ENCODE peak calls at places on chromosomes 3 and 15, in five cellular contexts. F is glutamatergic neuron, E is nephron progenitor cell, W is germinal center, O is dermis blood vessel endothelial cell. B is an unnamed sample.

GRCh38 chr3:71252466-71252865 is 331.1 kb downstream of the FOXP1 start:
- DNase-seq in F (no peak), E (no peak), W (no peak), O (no peak), B (no peak)

GRCh38 chr3:116038968-116039950 is 406.0 kb downstream of the LSAMP start:
- DNase-seq in F (no peak), E (no peak), W (no peak), O (no peak), B (no peak)

GRCh38 chr15:56783156-56783856 is 50.0 kb upstream of the ZNF280D start:
- DNase-seq in F (no peak), E (no peak), W (no peak), O (no peak), B (no peak)

GRCh38 chr3:14915636-14916222 is 31.7 kb upstream of the NR2C2 start:
- DNase-seq in F (no peak), E (no peak), W (no peak), O (peak; percentile 17), B (no peak)

GRCh38 chr15:78266229-78266628 is 1.9 kb downstream of the DNAJA4 start:
- DNase-seq in F (no peak), E (no peak), W (no peak), O (no peak), B (no peak)

GRCh38 chr3:48345946-48346572 is 12.6 kb upstream of the SPINK8 start:
- DNase-seq in F (no peak), E (no peak), W (no peak), O (no peak), B (no peak)

GRCh38 chr3:63800097-63800496 is 19.0 kb upstream of the C3orf49 start:
- DNase-seq in F (no peak), E (no peak), W (no peak), O (no peak), B (peak; percentile 62)

GRCh38 chr15:59276225-59277178 is 69.9 kb downstream of the LDHAL6B start:
- DNase-seq in F (no peak), E (no peak), W (no peak), O (no peak), B (no peak)

GRCh38 chr3:56970401-56971002 is 90.0 kb upstream of the SPATA12 start:
- DNase-seq in F (no peak), E (no peak), W (no peak), O (no peak), B (no peak)

GRCh38 chr15:93485922-93486327 is 396.9 kb upstream of the RGMA start:
- DNase-seq in F (no peak), E (no peak), W (no peak), O (no peak), B (no peak)

GRCh38 chr3:67941433-67942030 is 287.1 kb upstream of the SUCLG2 start:
- DNase-seq in F (no peak), E (no peak), W (no peak), O (no peak), B (no peak)

GRCh38 chr3:98602078-98602678 is 8.8 kb upstream of the CPOX start:
- DNase-seq in F (no peak), E (peak; percentile 13), W (peak; percentile 46), O (peak; percentile 74), B (peak; percentile 50)

GRCh38 chr15:54604963-54605362 is 591.8 kb downstream of the RSL24D1 start:
- DNase-seq in F (no peak), E (peak; percentile 5), W (no peak), O (no peak), B (no peak)

GRCh38 chr15:60787737-60788513 is 309.0 kb upstream of the ICE2 start:
- DNase-seq in F (no peak), E (no peak), W (peak; percentile 28), O (peak; percentile 50), B (no peak)

GRCh38 chr3:87997298-87997697 is 61.5 kb downstream of the CGGBP1 start:
- DNase-seq in F (no peak), E (no peak), W (no peak), O (peak; percentile 57), B (no peak)

GRCh38 chr3:142624725-142625440 is 28.7 kb downstream of the PLS1 start:
- DNase-seq in F (no peak), E (no peak), W (no peak), O (no peak), B (no peak)

B was measured in BE2C.